ENCODE peak calls at places on chromosomes 16 and 17, in seven cellular contexts. W is progenitor cell of endocrine pancreas, V is neural progenitor cell, B is B cell, Z is stomach, F is upper lobe of right lung, C is heart right ventricle. T is an unnamed sample.

GRCh38 chr16:55643161-55643970 is 12.4 kb upstream of the SLC6A2 start:
- DNase-seq in W (no peak), V (no peak), B (no peak), Z (peak; percentile 59), F (no peak), C (no peak), T (no peak)

GRCh38 chr17:48726916-48727286 is 1.6 kb downstream of the HOXB13 start:
- DNase-seq in W (no peak), V (no peak), B (peak; percentile 18), Z (no peak), F (no peak), C (no peak), T (no peak)

GRCh38 chr17:5364156-5364555 is 55.3 kb downstream of the NUP88 start:
- DNase-seq in W (no peak), V (no peak), B (no peak), Z (no peak), F (no peak), C (no peak), T (no peak)

GRCh38 chr16:83200005-83200779 is 573.4 kb downstream of the CDH13 start:
- DNase-seq in W (no peak), V (peak; percentile 43), B (no peak), Z (no peak), F (no peak), C (peak; percentile 11), T (no peak)

GRCh38 chr17:17830740-17831207 is 6.0 kb downstream of the SREBF1 start:
- DNase-seq in W (no peak), V (no peak), B (no peak), Z (peak; percentile 83), F (no peak), C (no peak), T (no peak)

GRCh38 chr16:84059946-84060901 is 17.6 kb upstream of the SLC38A8 start:
- DNase-seq in W (no peak), V (no peak), B (no peak), Z (no peak), F (peak; percentile 46), C (no peak), T (no peak)

GRCh38 chr16:28538733-28539596 is at the start of gene NUPR1:
- DNase-seq in W (no peak), V (no peak), B (no peak), Z (peak; percentile 95), F (peak; percentile 93), C (peak; percentile 88), T (no peak)

GRCh38 chr16:19505600-19506303 is 16.1 kb downstream of the GDE1 start:
- DNase-seq in W (no peak), V (no peak), B (no peak), Z (no peak), F (no peak), C (no peak), T (no peak)

GRCh38 chr16:53356478-53357207 is 77.6 kb upstream of the RBL2 start:
- DNase-seq in W (no peak), V (peak; percentile 42), B (no peak), Z (no peak), F (no peak), C (no peak), T (no peak)

GRCh38 chr17:56478836-56479447 is 114.6 kb upstream of the NOG start:
- DNase-seq in W (no peak), V (peak; percentile 54), B (peak; percentile 2), Z (no peak), F (no peak), C (no peak), T (peak; percentile 15)

GRCh38 chr17:71801301-71801700 is 319.5 kb upstream of the SOX9 start:
- DNase-seq in W (no peak), V (no peak), B (no peak), Z (no peak), F (no peak), C (no peak), T (no peak)

GRCh38 chr17:15171433-15172047 is 93.6 kb downstream of the PMP22 start:
- DNase-seq in W (peak; percentile 78), V (peak; percentile 79), B (peak; percentile 12), Z (peak; percentile 57), F (peak; percentile 80), C (peak; percentile 64), T (peak; percentile 24)

GRCh38 chr16:28093383-28093725 is 29.8 kb upstream of the GSG1L start:
- DNase-seq in W (no peak), V (no peak), B (no peak), Z (no peak), F (no peak), C (no peak), T (no peak)

GRCh38 chr16:81492307-81492706 is 47.7 kb downstream of the CMIP start:
- DNase-seq in W (no peak), V (peak; percentile 68), B (no peak), Z (no peak), F (no peak), C (no peak), T (no peak)

GRCh38 chr16:5502467-5502869 is 404.9 kb upstream of the EEF2KMT start:
- DNase-seq in W (peak; percentile 39), V (peak; percentile 82), B (no peak), Z (no peak), F (no peak), C (no peak), T (peak; percentile 27)

GRCh38 chr17:2192367-2193028 is 111.1 kb downstream of the SMG6 start:
- DNase-seq in W (no peak), V (no peak), B (no peak), Z (no peak), F (no peak), C (no peak), T (no peak)

GRCh38 chr17:69066482-69066881 is 5.8 kb upstream of the ABCA9 start:
- DNase-seq in W (no peak), V (no peak), B (peak; percentile 10), Z (no peak), F (no peak), C (no peak), T (no peak)

GRCh38 chr17:29613856-29614255 is 8.9 kb downstream of the CORO6 start:
- DNase-seq in W (no peak), V (no peak), B (no peak), Z (no peak), F (no peak), C (no peak), T (no peak)

GRCh38 chr16:67245189-67245585 is 2.1 kb downstream of the FHOD1 start:
- DNase-seq in W (no peak), V (no peak), B (no peak), Z (no peak), F (no peak), C (no peak), T (no peak)

GRCh38 chr17:50638851-50639767 is 4.4 kb downstream of the ABCC3 start:
- DNase-seq in W (no peak), V (no peak), B (no peak), Z (peak; percentile 99), F (peak; percentile 93), C (peak; percentile 82), T (no peak)

DNA sequence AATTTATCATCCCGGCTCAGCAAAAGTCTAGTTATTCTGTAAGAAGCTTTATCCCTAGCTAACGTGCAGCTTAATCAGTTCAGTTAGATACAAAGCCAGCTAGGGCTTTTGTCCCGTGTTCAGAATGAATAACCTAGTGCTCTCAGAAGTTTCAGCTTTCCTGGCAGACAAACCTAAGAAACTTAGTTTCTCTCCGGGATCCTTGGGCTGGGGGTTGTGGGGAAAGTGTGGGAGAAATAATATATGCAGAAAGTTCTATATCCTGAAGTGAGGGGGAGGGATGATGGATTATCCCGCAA is 475.7 kb upstream of the CCL2 start:
- DNase-seq in W (no peak), V (no peak), B (no peak), Z (no peak), F (no peak), C (no peak), T (no peak)
- TF ChIP-seq CTCF in W (no peak), V (no peak), B (peak; percentile 61), Z (no peak), F (no peak), C (no peak), T (no peak)

DNA sequence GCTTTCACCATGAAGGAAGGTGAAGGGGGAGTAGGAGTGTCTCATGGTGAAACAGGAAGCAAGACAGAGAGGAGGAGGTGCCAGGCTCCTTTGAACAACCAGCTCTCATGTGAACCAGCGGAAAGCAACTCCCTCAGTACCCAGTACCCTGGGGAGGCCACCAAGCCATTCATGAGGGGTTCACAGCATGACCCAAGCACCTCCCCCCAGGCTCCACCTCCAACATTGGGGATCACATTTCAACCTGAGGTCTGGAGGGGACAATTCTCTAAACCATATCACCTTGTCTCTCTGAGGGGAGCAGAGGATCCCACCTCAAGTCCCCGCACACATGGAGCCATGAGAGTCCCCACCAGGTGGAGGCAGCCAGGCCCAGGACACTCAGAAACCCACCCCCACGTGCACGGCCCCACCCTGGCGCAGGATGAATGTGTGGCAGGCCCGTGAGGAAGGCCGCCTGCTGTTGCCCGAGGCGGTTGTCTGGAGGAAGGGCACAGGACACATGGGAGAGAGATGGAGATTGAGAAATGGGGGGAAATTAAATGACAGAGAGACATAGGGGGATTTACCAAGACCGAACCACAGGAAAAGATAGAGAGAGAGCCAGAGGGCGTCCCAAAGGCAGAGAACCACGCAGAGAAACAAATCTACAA is 85.9 kb downstream of the TMEM132E start:
- DNase-seq in W (no peak), V (no peak), B (no peak), Z (no peak), F (no peak), C (no peak), T (no peak)
- TF ChIP-seq CTCF in W (no peak), V (no peak), B (no peak), Z (no peak), F (no peak), C (no peak), T (no peak)

DNA sequence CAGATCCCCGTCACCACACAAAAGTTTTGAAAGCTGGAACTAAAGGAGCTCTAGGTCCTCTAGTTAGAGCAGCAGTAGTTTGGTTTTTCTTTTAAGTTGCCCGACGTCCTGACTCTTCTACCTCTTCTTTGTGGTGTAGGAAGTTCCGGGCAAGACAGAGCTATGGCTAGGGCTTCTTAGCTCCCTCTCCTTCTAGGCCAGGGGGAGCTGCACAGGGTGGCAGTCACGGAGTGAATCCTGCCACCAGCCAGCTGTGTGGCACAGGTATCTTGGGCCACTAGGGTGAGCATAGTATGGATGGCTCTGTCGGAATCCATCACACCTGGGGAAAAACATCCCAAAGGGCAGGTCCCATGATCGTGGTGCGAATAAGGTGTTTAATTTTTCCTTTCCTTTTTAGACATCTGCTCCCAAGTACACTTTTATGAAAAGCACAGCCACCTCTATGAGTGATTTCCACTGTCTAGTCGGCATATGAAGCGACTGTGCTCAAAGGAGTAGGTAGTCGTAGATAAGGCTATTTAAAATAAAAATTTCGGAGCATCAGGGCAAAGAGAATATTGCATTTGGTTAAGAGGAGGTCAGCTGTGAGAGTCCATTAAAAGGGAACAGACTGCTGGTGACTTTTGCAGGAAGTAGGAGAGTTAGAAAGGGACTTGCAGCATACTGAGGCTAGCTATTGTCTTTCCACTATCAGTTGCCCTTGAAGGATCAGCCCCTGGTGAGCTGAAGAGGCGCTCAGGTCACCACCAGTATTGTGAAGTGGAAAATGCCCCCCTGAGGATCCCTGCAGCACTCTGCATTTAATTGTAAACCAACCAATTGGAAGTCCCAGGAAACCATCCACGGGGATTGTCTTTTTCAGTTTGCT is 2.1 kb downstream of the PRKCA start:
- DNase-seq in W (no peak), V (peak; percentile 64), B (no peak), Z (no peak), F (no peak), C (no peak), T (no peak)
- TF ChIP-seq CTCF in W (no peak), V (no peak), B (no peak), Z (no peak), F (no peak), C (no peak), T (no peak)

DNA sequence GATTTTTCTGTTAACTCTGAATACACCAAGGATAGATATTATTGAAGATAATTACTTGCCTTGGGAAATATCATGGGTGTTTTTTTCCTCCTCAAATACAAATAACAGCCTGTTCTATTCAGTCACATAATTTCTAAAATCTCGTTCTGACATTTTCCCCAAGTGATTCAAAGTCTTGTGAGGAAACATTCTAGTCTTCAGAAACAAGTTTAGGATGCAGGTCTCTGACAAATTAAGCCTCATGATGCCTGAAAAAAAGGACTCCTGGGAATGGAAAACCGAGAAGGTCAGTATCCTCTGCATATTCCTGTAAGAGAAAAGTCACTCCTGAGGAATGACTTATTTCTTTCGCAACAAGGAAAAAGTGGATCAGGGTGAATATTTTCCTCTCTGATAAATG is 384.5 kb downstream of the CNTNAP4 start:
- DNase-seq in W (no peak), V (no peak), B (no peak), Z (no peak), F (no peak), C (no peak), T (no peak)
- TF ChIP-seq CTCF in W (no peak), V (no peak), B (no peak), Z (no peak), F (no peak), C (no peak), T (no peak)

T was measured in GM13976.